ENCODE peak calls at places on chromosomes 5 and 9, in four cellular contexts. H is colonic mucosa, B is IMR-90, Q is foreskin keratinocyte. X is an unnamed sample.

GRCh38 chr5:1547655-1548054 is 23.9 kb upstream of the LPCAT1 start:
- DNase-seq in H (no peak), B (no peak), Q (no peak), X (no peak)

GRCh38 chr9:116589392-116590354 is 97.4 kb upstream of the TRIM32 start:
- DNase-seq in H (peak), B (peak), Q (no peak), X (no peak)

GRCh38 chr9:120944434-120945125 is 18.0 kb upstream of the TRAF1 start:
- DNase-seq in H (no peak), B (no peak), Q (peak), X (no peak)

GRCh38 chr5:154756871-154757646 is 1.9 kb downstream of the LARP1 start:
- DNase-seq in H (peak), B (peak), Q (no peak), X (no peak)

GRCh38 chr5:1033178-1033577 is 24.6 kb downstream of the NKD2 start:
- DNase-seq in H (no peak), B (no peak), Q (no peak), X (no peak)

GRCh38 chr5:124644138-124644537 is 102.3 kb downstream of the ZNF608 start:
- DNase-seq in H (no peak), B (peak), Q (no peak), X (no peak)

GRCh38 chr5:3322642-3323041 is 273.0 kb upstream of the IRX1 start:
- DNase-seq in H (no peak), B (no peak), Q (no peak), X (no peak)

GRCh38 chr5:37043693-37044092 is 167.1 kb downstream of the NIPBL start:
- DNase-seq in H (no peak), B (no peak), Q (no peak), X (no peak)

GRCh38 chr9:134348404-134349155 is 22.3 kb downstream of the RXRA start:
- DNase-seq in H (no peak), B (no peak), Q (no peak), X (no peak)

GRCh38 chr5:112738180-112738560 is 485 bp downstream of the APC start:
- DNase-seq in H (no peak), B (no peak), Q (no peak), X (no peak)

GRCh38 chr9:123689701-123690428 is 240.1 kb downstream of the DENND1A start:
- DNase-seq in H (no peak), B (no peak), Q (no peak), X (no peak)

GRCh38 chr9:112711050-112711689 is 6.7 kb downstream of the INIP start:
- DNase-seq in H (no peak), B (peak), Q (no peak), X (no peak)

GRCh38 chr5:36242534-36243144 is 914 bp upstream of the NADK2 start:
- DNase-seq in H (no peak), B (no peak), Q (no peak), X (no peak)

GRCh38 chr5:137617806-137618205 is 118.1 kb downstream of the KLHL3 start:
- DNase-seq in H (no peak), B (peak), Q (no peak), X (no peak)

GRCh38 chr5:143721960-143722359 is 90.0 kb upstream of the HMHB1 start:
- DNase-seq in H (no peak), B (no peak), Q (no peak), X (no peak)

DNA sequence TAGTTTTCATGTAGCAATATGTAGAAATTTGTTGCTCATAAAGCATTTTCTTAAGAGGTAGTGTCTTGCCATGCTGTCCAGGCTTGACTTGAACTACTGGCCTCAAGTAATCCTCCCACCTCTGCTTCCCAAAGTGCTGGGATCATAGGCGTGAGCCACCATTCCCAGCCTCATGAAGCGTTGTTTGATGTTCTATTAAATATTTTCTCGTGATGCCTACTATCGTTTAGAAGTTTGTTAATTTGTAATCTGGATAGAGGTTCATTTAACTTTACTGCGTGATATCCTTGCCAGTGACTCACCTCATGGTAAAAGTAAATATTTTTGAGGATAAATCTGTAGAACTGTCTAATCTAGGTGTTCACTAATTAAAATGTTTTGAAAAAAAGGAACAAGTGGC is 82.6 kb downstream of the VCAN start:
- DNase-seq in H (no peak), B (no peak), Q (no peak), X (peak)
- TF ChIP-seq CTCF in H (no peak), B (no peak), Q (no peak), X (no peak)

GRCh38 chr9:16718952-16719351 is 151.5 kb downstream of the BNC2 start:
- DNase-seq in H (no peak), B (peak), Q (no peak), X (no peak)
- TF ChIP-seq CTCF in H (no peak), B (no peak), Q (no peak), X (peak)

GRCh38 chr9:129887210-129888084 is 52.2 kb downstream of the USP20 start:
- DNase-seq in H (no peak), B (peak), Q (no peak), X (no peak)
- TF ChIP-seq CTCF in H (no peak), B (peak), Q (no peak), X (no peak)

DNA sequence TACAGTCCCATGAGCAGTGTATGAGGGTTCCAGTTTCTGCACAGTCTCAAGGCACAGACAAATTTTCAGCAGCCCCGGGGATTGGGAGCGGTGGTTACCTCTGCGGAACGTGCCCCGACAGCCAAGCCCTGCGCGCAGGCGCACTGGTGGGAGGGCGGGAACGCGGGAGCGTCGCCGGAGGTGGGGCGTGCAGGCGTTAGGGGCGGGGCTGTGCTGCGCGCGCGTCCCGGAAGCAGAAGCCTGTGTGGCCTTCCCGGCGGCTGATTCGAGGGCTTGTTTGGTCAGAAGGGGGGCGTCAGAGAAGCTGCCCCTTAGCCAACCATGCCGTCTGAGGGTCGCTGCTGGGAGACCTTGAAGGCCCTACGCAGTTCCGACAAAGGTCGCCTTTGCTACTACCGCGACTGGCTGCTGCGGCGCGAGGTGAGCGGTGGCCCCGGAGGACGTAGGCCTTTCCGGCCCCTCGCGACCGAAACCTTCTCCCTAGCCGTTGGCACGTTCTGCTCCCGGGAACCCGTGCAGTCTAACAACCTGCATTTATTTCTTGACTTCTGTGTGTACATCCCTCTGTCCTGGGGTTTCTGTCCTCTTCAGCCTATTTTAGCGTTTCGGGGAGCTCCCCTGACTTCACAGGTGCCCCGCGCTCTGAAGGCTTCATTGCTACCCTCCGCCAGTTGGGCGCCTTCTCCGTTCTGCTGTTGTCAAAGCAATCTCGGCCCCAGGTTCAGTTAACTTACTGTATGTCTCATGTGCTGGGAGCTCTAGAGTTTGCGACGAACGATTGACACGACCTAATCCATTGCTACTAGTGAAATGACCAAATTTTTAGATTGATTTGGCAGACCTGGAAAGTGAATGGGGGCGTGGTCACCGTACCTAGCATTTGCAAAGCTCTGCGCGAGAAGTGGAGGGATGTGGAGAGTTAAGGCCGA is at the start of gene GLE1:
- DNase-seq in H (peak), B (peak), Q (peak), X (peak)
- TF ChIP-seq CTCF in H (no peak), B (no peak), Q (no peak), X (no peak)

GRCh38 chr5:140868721-140869554 is at the start of gene PCDHA11:
- DNase-seq in H (no peak), B (no peak), Q (no peak), X (no peak)

GRCh38 chr5:140875085-140876065 is at the start of gene PCDHA12:
- DNase-seq in H (no peak), B (no peak), Q (no peak), X (no peak)

GRCh38 chr5:140870221-140871201 is 1.8 kb downstream of the PCDHA11 start:
- DNase-seq in H (no peak), B (no peak), Q (no peak), X (no peak)

GRCh38 chr5:140869555-140869886 is 764 bp downstream of the PCDHA11 start:
- DNase-seq in H (no peak), B (no peak), Q (no peak), X (no peak)
- TF ChIP-seq CTCF in H (no peak), B (no peak), Q (peak), X (peak)

DNA sequence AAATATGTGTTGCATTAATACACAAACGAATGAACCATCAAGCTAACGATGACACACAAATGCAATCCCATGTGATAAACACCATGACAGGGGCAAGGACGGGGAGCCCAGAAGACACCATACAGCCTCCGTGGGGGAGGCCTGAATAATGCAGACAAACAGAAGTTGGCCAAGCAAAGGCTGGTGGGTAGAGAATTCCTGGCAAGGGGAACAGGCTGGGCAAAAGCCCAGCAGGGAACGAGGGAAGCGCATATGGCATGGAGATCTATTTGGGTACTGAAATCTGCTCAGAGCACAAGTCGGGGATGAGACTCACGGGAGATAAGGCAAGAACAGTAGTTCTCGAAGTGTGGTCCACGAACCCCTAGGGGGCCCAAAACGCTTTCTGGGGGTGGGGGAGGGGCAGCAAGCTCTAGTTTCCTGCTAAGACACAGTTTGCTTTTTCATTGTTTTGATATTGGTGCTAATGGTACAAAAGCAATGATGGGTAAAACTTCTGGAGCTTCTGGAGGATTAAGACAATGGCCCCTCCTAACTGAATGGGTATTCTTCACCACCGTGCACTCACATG is 42.9 kb upstream of the FBXW11 start:
- DNase-seq in H (no peak), B (no peak), Q (no peak), X (no peak)
- TF ChIP-seq CTCF in H (no peak), B (no peak), Q (no peak), X (no peak)

GRCh38 chr5:24363789-24364534 is 280.8 kb downstream of the CDH10 start:
- DNase-seq in H (no peak), B (no peak), Q (peak), X (no peak)

GRCh38 chr5:24365406-24365805 is 279.4 kb downstream of the CDH10 start:
- DNase-seq in H (no peak), B (no peak), Q (no peak), X (no peak)

GRCh38 chr5:24367211-24367610 is 277.6 kb downstream of the CDH10 start:
- DNase-seq in H (no peak), B (no peak), Q (no peak), X (peak)

GRCh38 chr5:24364711-24365110 is 280.1 kb downstream of the CDH10 start:
- DNase-seq in H (no peak), B (no peak), Q (no peak), X (no peak)

DNA sequence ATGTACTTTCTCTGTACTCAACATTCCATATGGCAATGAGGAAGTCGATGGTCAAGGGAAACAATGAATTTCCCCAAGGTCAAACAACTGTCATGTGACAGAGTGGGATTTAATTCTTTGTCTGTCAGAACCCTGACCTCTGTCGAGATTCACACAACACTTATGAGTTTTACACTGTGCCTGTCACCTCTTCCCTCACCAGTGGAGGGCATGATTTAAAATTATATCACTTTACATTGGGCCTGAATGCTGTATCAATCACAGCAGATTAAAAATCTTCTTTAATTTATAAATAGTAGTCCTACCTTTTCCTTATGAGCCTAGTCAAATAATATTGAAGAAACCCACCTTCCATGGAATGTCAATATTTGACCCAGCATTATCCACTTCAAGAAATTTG is 276.7 kb downstream of the CDH10 start:
- DNase-seq in H (no peak), B (no peak), Q (no peak), X (no peak)
- TF ChIP-seq CTCF in H (no peak), B (no peak), Q (no peak), X (peak)